ENCODE peak calls at places on chromosome 7, in four cellular contexts. F is endothelial cell, I is astrocyte of the spinal cord, D is progenitor cell of endocrine pancreas. E is an unnamed sample.

GRCh38 chr7:24965831-24966708 is 13.9 kb downstream of the OSBPL3 start:
- DNase-seq in I (no peak), D (no peak), F (no peak), E (no peak)

GRCh38 chr7:151442776-151443496 is 3.0 kb upstream of the CRYGN start:
- DNase-seq in F (no peak), D (no peak), I (no peak), E (no peak)

GRCh38 chr7:132347858-132348257 is 228.4 kb downstream of the PLXNA4 start:
- DNase-seq in I (no peak), F (no peak), D (no peak), E (no peak)

GRCh38 chr7:47982610-47983009 is 3.2 kb upstream of the HUS1 start:
- DNase-seq in D (no peak), F (no peak), I (no peak), E (no peak)

GRCh38 chr7:139561-140243 is 52.7 kb upstream of the FAM20C start:
- DNase-seq in I (no peak), D (no peak), F (no peak), E (no peak)

GRCh38 chr7:94133460-94133859 is 129.3 kb upstream of the BET1 start:
- DNase-seq in D (no peak), I (peak), F (no peak), E (peak)

GRCh38 chr7:93165447-93165846 is 17.3 kb upstream of the SAMD9L start:
- DNase-seq in D (no peak), F (no peak), I (no peak), E (no peak)

GRCh38 chr7:82443044-82443800 is at the start of gene CACNA2D1:
- DNase-seq in I (peak), D (peak), F (peak), E (no peak)

GRCh38 chr7:105196473-105196872 is 182.5 kb downstream of the KMT2E start:
- DNase-seq in D (no peak), F (no peak), I (peak), E (no peak)

GRCh38 chr7:105439174-105439893 is 50.6 kb upstream of the SRPK2 start:
- DNase-seq in I (peak), D (no peak), F (no peak), E (peak)

GRCh38 chr7:4665661-4666060 is 16.4 kb upstream of the FOXK1 start:
- DNase-seq in D (no peak), F (no peak), I (peak), E (peak)

GRCh38 chr7:38413784-38414183 is 140.3 kb upstream of the TARP start:
- DNase-seq in I (no peak), D (no peak), F (no peak), E (no peak)

GRCh38 chr7:91020611-91021385 is 243.4 kb upstream of the FZD1 start:
- DNase-seq in I (no peak), F (no peak), D (no peak), E (peak)

GRCh38 chr7:158407581-158408331 is 179.9 kb downstream of the PTPRN2 start:
- DNase-seq in I (peak), D (no peak), F (no peak), E (peak)

GRCh38 chr7:16727736-16728135 is 25.8 kb upstream of the TSPAN13 start:
- DNase-seq in I (no peak), D (no peak), F (no peak), E (no peak)

GRCh38 chr7:30312186-30312585 is 27.8 kb downstream of the ZNRF2 start:
- DNase-seq in I (no peak), F (no peak), D (no peak), E (no peak)

GRCh38 chr7:54932818-54933543 is 85.8 kb upstream of the EGFR start:
- DNase-seq in F (peak), I (peak), D (peak), E (peak)

GRCh38 chr7:90655566-90655965 is 59.4 kb downstream of the CDK14 start:
- DNase-seq in I (peak), F (no peak), D (no peak), E (peak)

GRCh38 chr7:51430480-51431086 is 114.0 kb upstream of the COBL start:
- DNase-seq in D (peak), I (peak), F (peak), E (peak)
- TF ChIP-seq CTCF in D (peak), I (peak), F (peak), E (peak)

GRCh38 chr7:18698258-18698734 is 202.7 kb downstream of the HDAC9 start:
- DNase-seq in F (no peak), I (no peak), D (no peak), E (no peak)
- TF ChIP-seq CTCF in F (no peak), I (no peak), D (no peak), E (no peak)

GRCh38 chr7:152862842-152863241 is 103.3 kb downstream of the ACTR3B start:
- DNase-seq in I (no peak), F (no peak), D (no peak), E (no peak)
- TF ChIP-seq CTCF in I (no peak), F (no peak), D (no peak), E (no peak)

GRCh38 chr7:127550247-127550646 is 35.1 kb downstream of the GCC1 start:
- DNase-seq in I (no peak), D (no peak), F (no peak), E (no peak)
- TF ChIP-seq CTCF in I (peak), D (peak), F (peak), E (no peak)

GRCh38 chr7:70720191-70720873 is 411.6 kb upstream of the GALNT17 start:
- DNase-seq in I (no peak), D (no peak), F (no peak), E (no peak)
- TF ChIP-seq CTCF in I (peak), D (no peak), F (no peak), E (no peak)